ENCODE peak calls at places on chromosomes 13 and 19, in seven cellular contexts. D is A549, J is transverse colon, I is tibial nerve, Z is PC-9, A is SJSA1, E is Peyer's patch. K is an unnamed sample.

GRCh38 chr13:51785592-51786424 is 18.2 kb downstream of the DHRS12 start:
- DNase-seq in I (no peak), D (no peak), Z (no peak), E (peak; percentile 61), J (no peak), A (no peak), K (no peak)

GRCh38 chr19:18895828-18896341 is at the start of gene CERS1:
- DNase-seq in D (no peak), Z (no peak), E (no peak), I (no peak), J (no peak), A (no peak), K (no peak)

GRCh38 chr13:33642374-33643065 is 175.4 kb upstream of the RFC3 start:
- DNase-seq in E (peak; percentile 57), D (peak; percentile 87), I (peak; percentile 33), J (peak; percentile 43), A (no peak), Z (peak; percentile 36), K (no peak)

GRCh38 chr13:114143806-114144605 is 11.6 kb upstream of the RASA3 start:
- DNase-seq in Z (no peak), A (no peak), D (peak; percentile 76), J (peak; percentile 43), E (peak; percentile 67), I (no peak), K (no peak)

GRCh38 chr19:52138614-52139290 is 986 bp downstream of the ZNF616 start:
- DNase-seq in J (peak; percentile 25), Z (peak; percentile 15), D (no peak), I (no peak), A (no peak), E (no peak), K (no peak)

GRCh38 chr19:51372649-51373504 is at the start of gene NKG7:
- DNase-seq in I (no peak), D (no peak), E (peak; percentile 72), Z (no peak), J (no peak), A (no peak), K (peak; percentile 25)

GRCh38 chr13:100130092-100130491 is 41.2 kb downstream of the PCCA start:
- DNase-seq in E (no peak), D (no peak), I (no peak), J (no peak), Z (no peak), A (no peak), K (no peak)

GRCh38 chr13:113220877-113221276 is 11.5 kb downstream of the CUL4A start:
- DNase-seq in Z (no peak), J (no peak), D (peak; percentile 19), E (no peak), A (peak; percentile 55), I (no peak), K (no peak)

GRCh38 chr13:95492044-95492801 is 60.3 kb upstream of the CLDN10 start:
- DNase-seq in A (no peak), E (peak; percentile 84), D (peak; percentile 55), Z (peak; percentile 11), I (no peak), J (peak; percentile 90), K (no peak)

GRCh38 chr13:29849731-29850212 is 645 bp downstream of the UBL3 start:
- DNase-seq in Z (peak; percentile 34), A (peak; percentile 53), J (peak; percentile 69), D (peak; percentile 41), E (peak; percentile 79), I (no peak), K (peak; percentile 24)

GRCh38 chr13:111917901-111918300 is 149.0 kb upstream of the SOX1 start:
- DNase-seq in D (no peak), J (no peak), Z (no peak), E (peak; percentile 34), I (no peak), A (no peak), K (no peak)

GRCh38 chr19:33954686-33955085 is 158.0 kb downstream of the KCTD15 start:
- DNase-seq in J (no peak), D (no peak), E (no peak), I (no peak), A (no peak), Z (no peak), K (no peak)

GRCh38 chr19:19485161-19485997 is 30.0 kb downstream of the TSSK6 start:
- DNase-seq in D (no peak), E (no peak), Z (no peak), J (no peak), A (no peak), I (no peak), K (no peak)

GRCh38 chr13:59299584-59299983 is 864.1 kb downstream of the DIAPH3 start:
- DNase-seq in E (no peak), I (no peak), Z (no peak), A (no peak), J (no peak), D (no peak), K (no peak)

GRCh38 chr19:4064551-4065260 is 2.0 kb downstream of the ZBTB7A start:
- DNase-seq in A (peak; percentile 58), J (peak; percentile 66), Z (no peak), E (peak; percentile 76), D (no peak), I (no peak), K (peak; percentile 35)

GRCh38 chr13:105410602-105411001 is 1124.9 kb downstream of the EFNB2 start:
- DNase-seq in E (peak; percentile 65), Z (no peak), I (peak; percentile 46), J (peak; percentile 21), A (peak; percentile 62), D (peak; percentile 45), K (no peak)

GRCh38 chr13:29505950-29506349 is 89.5 kb downstream of the SLC7A1 start:
- DNase-seq in A (no peak), D (no peak), I (no peak), J (no peak), E (no peak), Z (no peak), K (no peak)

DNA sequence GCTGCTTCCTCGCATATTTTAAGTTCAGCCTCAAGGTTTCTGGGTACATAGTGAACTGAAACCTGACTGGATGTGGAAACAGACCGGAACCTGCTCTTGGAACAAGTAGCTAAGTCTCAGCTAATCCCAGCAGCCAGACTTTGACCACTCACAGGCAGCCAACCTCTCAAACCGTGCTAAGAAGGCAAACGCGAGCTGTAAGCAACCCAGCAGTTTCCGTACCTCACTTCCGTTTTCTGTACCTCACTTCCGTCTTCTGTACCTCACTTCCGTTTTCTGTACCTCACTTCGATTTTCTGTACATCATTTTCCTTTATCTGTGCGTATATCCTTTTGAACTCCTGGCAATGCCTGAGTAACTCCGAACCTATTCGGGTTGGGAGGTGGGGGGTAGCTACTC is 96.8 kb downstream of the SUCLA2 start:
- DNase-seq in Z (no peak), I (no peak), E (no peak), D (no peak), A (no peak), J (no peak), K (no peak)
- H3K4me3 ChIP-seq in Z (peak overlapping the region; percentile 51), I (no peak overlapping the region), E (peak overlapping the region; percentile 4), D (no peak overlapping the region), A (no peak overlapping the region), J (no peak overlapping the region), K (no peak overlapping the region)

GRCh38 chr19:35214766-35215422 is 13.6 kb downstream of the FAM187B start:
- DNase-seq in E (no peak), J (no peak), D (no peak), I (no peak), A (no peak), Z (no peak), K (no peak)
- H3K27ac ChIP-seq in E (peak overlapping the region; percentile 88), J (no peak overlapping the region), D (no peak overlapping the region), I (no peak overlapping the region), A (no peak overlapping the region), Z (peak overlapping the region; percentile 84), K (peak overlapping the region; percentile 95)

DNA sequence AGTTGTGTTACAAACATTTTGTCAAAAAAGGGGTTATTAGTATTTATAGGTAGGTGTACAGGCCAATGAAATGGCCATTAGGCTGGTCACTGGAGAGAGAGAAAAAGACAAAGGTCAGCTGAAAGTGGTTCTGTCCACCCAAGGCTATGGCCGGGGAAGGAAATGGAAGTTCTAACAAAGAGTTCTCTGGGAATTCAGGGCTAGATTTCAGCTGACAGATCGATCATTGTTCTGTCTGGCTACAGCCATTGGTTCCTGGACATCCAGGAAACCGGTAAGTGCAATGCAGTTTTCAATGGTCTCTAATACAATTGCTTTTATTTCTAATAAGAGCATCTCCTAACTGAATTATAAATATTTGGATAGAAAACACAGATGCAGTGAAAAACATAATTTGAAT is 42.5 kb downstream of the MBNL2 start:
- DNase-seq in E (no peak), A (no peak), Z (no peak), J (no peak), D (no peak), I (no peak), K (no peak)
- H3K4me1 ChIP-seq in E (no peaks in the 10 kb centered on the region), A (peaks cover 15% of the 10 kb centered on the region), Z (peaks cover 27% of the 10 kb centered on the region), J (peaks cover 16% of the 10 kb centered on the region), D (peaks cover 69% of the 10 kb centered on the region), I (peaks cover 36% of the 10 kb centered on the region), K (peaks cover 14% of the 10 kb centered on the region)

GRCh38 chr19:7177926-7178325 is 108.4 kb downstream of the ZNF557 start:
- DNase-seq in E (no peak), D (no peak), J (no peak), I (no peak), Z (no peak), A (no peak), K (no peak)
- H3K4me3 ChIP-seq in E (no peak overlapping the region), D (no peak overlapping the region), J (no peak overlapping the region), I (no peak overlapping the region), Z (no peak overlapping the region), A (no peak overlapping the region), K (no peak overlapping the region)

GRCh38 chr13:108964601-108965000 is 335.2 kb downstream of the MYO16 start:
- DNase-seq in I (no peak), J (no peak), E (no peak), A (no peak), D (no peak), Z (no peak), K (no peak)

GRCh38 chr13:108963846-108964600 is 334.6 kb downstream of the MYO16 start:
- DNase-seq in A (no peak), D (no peak), Z (no peak), E (no peak), I (no peak), J (no peak), K (no peak)

GRCh38 chr13:108963276-108963810 is 333.9 kb downstream of the MYO16 start:
- DNase-seq in I (no peak), Z (no peak), D (no peak), A (no peak), E (no peak), J (no peak), K (no peak)

GRCh38 chr13:108967371-108967770 is 338.0 kb downstream of the MYO16 start:
- DNase-seq in Z (no peak), J (no peak), A (no peak), I (no peak), E (no peak), D (no peak), K (no peak)

GRCh38 chr13:108968566-108968965 is 339.2 kb downstream of the MYO16 start:
- DNase-seq in I (no peak), A (no peak), D (no peak), J (no peak), Z (no peak), E (no peak), K (no peak)
- H3K27ac ChIP-seq in I (no peak overlapping the region), A (no peak overlapping the region), D (no peak overlapping the region), J (no peak overlapping the region), Z (no peak overlapping the region), E (no peak overlapping the region), K (no peak overlapping the region)

GRCh38 chr19:1221141-1221903 is 15.7 kb downstream of the STK11 start:
- DNase-seq in E (peak; percentile 69), D (peak; percentile 61), Z (no peak), A (peak; percentile 71), I (peak; percentile 51), J (no peak), K (no peak)
- H3K4me1 ChIP-seq in E (no peaks in the 10 kb centered on the region), D (peaks cover 14% of the 10 kb centered on the region), Z (peaks cover 11% of the 10 kb centered on the region), A (peaks cover 10% of the 10 kb centered on the region), I (peaks cover 36% of the 10 kb centered on the region), J (peaks cover 20% of the 10 kb centered on the region), K (no peaks in the 10 kb centered on the region)